ENCODE peak calls at places on chromosomes 13 and 19, in eight cellular contexts. Z, O, D, J, G, Q, C and P are unnamed samples.
A peak's percentile ranks its signal among the peaks of the same experiment; 100 is the strongest.

GRCh38 chr19:42683917-42684513 is 56.3 kb downstream of the PSG3 start:
- DNase-seq in O (no peak), Z (no peak), D (peak; percentile 21), Q (no peak), G (peak; percentile 13), J (peak; percentile 45), C (peak; percentile 42), P (peak; percentile 55)

GRCh38 chr13:77698211-77699058 is 948 bp downstream of the SLAIN1 start:
- DNase-seq in Q (no peak), J (peak; percentile 71), Z (no peak), C (peak; percentile 40), D (no peak), G (peak; percentile 40), O (peak; percentile 28), P (peak; percentile 58)

GRCh38 chr19:45528744-45529453 is 21.6 kb downstream of the VASP start:
- DNase-seq in D (no peak), O (peak; percentile 81), C (no peak), J (peak; percentile 23), G (peak; percentile 11), Q (no peak), Z (no peak), P (peak; percentile 44)

GRCh38 chr19:595326-596262 is 5.9 kb downstream of the HCN2 start:
- DNase-seq in G (no peak), O (no peak), Q (no peak), C (no peak), D (no peak), J (no peak), Z (no peak), P (no peak)

GRCh38 chr13:50915562-50915961 is 6.0 kb downstream of the RNASEH2B start:
- DNase-seq in D (no peak), J (no peak), O (no peak), C (no peak), Z (no peak), G (no peak), Q (no peak), P (peak; percentile 59)

GRCh38 chr13:21657538-21657937 is 13.3 kb upstream of the FGF9 start:
- DNase-seq in C (peak; percentile 42), O (no peak), Z (no peak), D (no peak), G (no peak), J (no peak), Q (no peak), P (no peak)

GRCh38 chr13:98548230-98548629 is 28.7 kb downstream of the STK24 start:
- DNase-seq in Q (no peak), O (no peak), J (no peak), Z (no peak), D (no peak), G (no peak), C (no peak), P (peak; percentile 30)

GRCh38 chr19:41249707-41250423 is 14.3 kb upstream of the HNRNPUL1 start:
- DNase-seq in D (no peak), G (no peak), J (no peak), O (no peak), Z (no peak), Q (no peak), C (no peak), P (no peak)

GRCh38 chr19:38656171-38656981 is 8.9 kb downstream of the ACTN4 start:
- DNase-seq in D (no peak), J (no peak), C (no peak), O (no peak), Q (no peak), G (peak; percentile 45), Z (no peak), P (peak; percentile 40)

GRCh38 chr19:42554046-42554575 is 25.8 kb upstream of the CEACAM1 start:
- DNase-seq in Z (no peak), J (no peak), D (no peak), C (no peak), Q (no peak), O (no peak), G (no peak), P (no peak)

GRCh38 chr13:48667136-48667535 is 13.4 kb downstream of the CYSLTR2 start:
- DNase-seq in D (no peak), C (no peak), J (no peak), G (no peak), Z (no peak), O (no peak), Q (no peak), P (no peak)